ENCODE peak calls at places on chromosomes 13 and 19, in nine cellular contexts. One of them, this sample, is unnamed.

GRCh38 chr13:95502216-95502615 is 50.3 kb upstream of the CLDN10 start:
- DNase-seq in colonic mucosa: no peak
- DNase-seq in mammary epithelial cell: peak
- DNase-seq in fibroblast of lung: no peak
- DNase-seq in GM23248: no peak
- DNase-seq in endodermal cell: no peak
- DNase-seq in K562: no peak
- DNase-seq in astrocyte: no peak
- DNase-seq in Karpas-422: no peak
- DNase-seq in this sample: no peak

GRCh38 chr19:49339364-49340068 is 4.3 kb downstream of the CD37 start:
- DNase-seq in colonic mucosa: peak
- DNase-seq in mammary epithelial cell: peak
- DNase-seq in fibroblast of lung: peak
- DNase-seq in GM23248: peak
- DNase-seq in endodermal cell: peak
- DNase-seq in K562: peak
- DNase-seq in astrocyte: peak
- DNase-seq in Karpas-422: peak
- DNase-seq in this sample: peak

GRCh38 chr13:29621841-29622240 is 26.4 kb upstream of the SLC7A1 start:
- DNase-seq in colonic mucosa: no peak
- DNase-seq in mammary epithelial cell: no peak
- DNase-seq in fibroblast of lung: no peak
- DNase-seq in GM23248: peak
- DNase-seq in endodermal cell: no peak
- DNase-seq in K562: no peak
- DNase-seq in astrocyte: peak
- DNase-seq in Karpas-422: no peak
- DNase-seq in this sample: no peak

GRCh38 chr13:67437246-67437645 is 207.1 kb upstream of the PCDH9 start:
- DNase-seq in colonic mucosa: no peak
- DNase-seq in mammary epithelial cell: no peak
- DNase-seq in fibroblast of lung: no peak
- DNase-seq in GM23248: no peak
- DNase-seq in endodermal cell: no peak
- DNase-seq in K562: no peak
- DNase-seq in astrocyte: no peak
- DNase-seq in Karpas-422: no peak
- DNase-seq in this sample: no peak

GRCh38 chr19:31675187-31675913 is 326.1 kb upstream of the TSHZ3 start:
- DNase-seq in colonic mucosa: no peak
- DNase-seq in mammary epithelial cell: peak
- DNase-seq in fibroblast of lung: peak
- DNase-seq in GM23248: peak
- DNase-seq in endodermal cell: no peak
- DNase-seq in K562: no peak
- DNase-seq in astrocyte: peak
- DNase-seq in Karpas-422: no peak
- DNase-seq in this sample: no peak

GRCh38 chr13:44667950-44668349 is 91.8 kb upstream of the TSC22D1 start:
- DNase-seq in colonic mucosa: no peak
- DNase-seq in mammary epithelial cell: no peak
- DNase-seq in fibroblast of lung: peak
- DNase-seq in GM23248: peak
- DNase-seq in endodermal cell: no peak
- DNase-seq in K562: no peak
- DNase-seq in astrocyte: peak
- DNase-seq in Karpas-422: no peak
- DNase-seq in this sample: no peak

GRCh38 chr13:38804061-38804460 is 117.2 kb downstream of the FREM2 start:
- DNase-seq in colonic mucosa: no peak
- DNase-seq in mammary epithelial cell: no peak
- DNase-seq in fibroblast of lung: no peak
- DNase-seq in GM23248: no peak
- DNase-seq in endodermal cell: no peak
- DNase-seq in K562: no peak
- DNase-seq in astrocyte: no peak
- DNase-seq in Karpas-422: no peak
- DNase-seq in this sample: no peak

GRCh38 chr19:49553451-49554271 is 25.9 kb downstream of the RCN3 start:
- DNase-seq in colonic mucosa: peak
- DNase-seq in mammary epithelial cell: peak
- DNase-seq in fibroblast of lung: no peak
- DNase-seq in GM23248: peak
- DNase-seq in endodermal cell: no peak
- DNase-seq in K562: no peak
- DNase-seq in astrocyte: peak
- DNase-seq in Karpas-422: peak
- DNase-seq in this sample: no peak

GRCh38 chr19:37303591-37304171 is 67.2 kb upstream of the ZNF527 start:
- DNase-seq in colonic mucosa: no peak
- DNase-seq in mammary epithelial cell: no peak
- DNase-seq in fibroblast of lung: peak
- DNase-seq in GM23248: no peak
- DNase-seq in endodermal cell: no peak
- DNase-seq in K562: no peak
- DNase-seq in astrocyte: no peak
- DNase-seq in Karpas-422: no peak
- DNase-seq in this sample: no peak

GRCh38 chr13:48950507-48950886 is 25.2 kb upstream of the FNDC3A start:
- DNase-seq in colonic mucosa: no peak
- DNase-seq in mammary epithelial cell: peak
- DNase-seq in fibroblast of lung: peak
- DNase-seq in GM23248: peak
- DNase-seq in endodermal cell: no peak
- DNase-seq in K562: no peak
- DNase-seq in astrocyte: peak
- DNase-seq in Karpas-422: no peak
- DNase-seq in this sample: no peak

GRCh38 chr13:43981091-43981490 is 101.4 kb downstream of the LACC1 start:
- DNase-seq in colonic mucosa: no peak
- DNase-seq in mammary epithelial cell: no peak
- DNase-seq in fibroblast of lung: no peak
- DNase-seq in GM23248: no peak
- DNase-seq in endodermal cell: peak
- DNase-seq in K562: peak
- DNase-seq in astrocyte: no peak
- DNase-seq in Karpas-422: peak
- DNase-seq in this sample: peak

GRCh38 chr13:90867336-90867683 is 480.2 kb upstream of the MIR17HG start:
- DNase-seq in colonic mucosa: peak
- DNase-seq in mammary epithelial cell: peak
- DNase-seq in fibroblast of lung: peak
- DNase-seq in GM23248: peak
- DNase-seq in endodermal cell: peak
- DNase-seq in K562: peak
- DNase-seq in astrocyte: peak
- DNase-seq in Karpas-422: peak
- DNase-seq in this sample: peak

GRCh38 chr13:32150239-32150638 is 118.7 kb downstream of the FRY start:
- DNase-seq in colonic mucosa: no peak
- DNase-seq in mammary epithelial cell: no peak
- DNase-seq in fibroblast of lung: peak
- DNase-seq in GM23248: peak
- DNase-seq in endodermal cell: no peak
- DNase-seq in K562: no peak
- DNase-seq in astrocyte: no peak
- DNase-seq in Karpas-422: no peak
- DNase-seq in this sample: no peak

GRCh38 chr13:32147193-32147592 is 115.6 kb downstream of the FRY start:
- DNase-seq in colonic mucosa: no peak
- DNase-seq in mammary epithelial cell: no peak
- DNase-seq in fibroblast of lung: no peak
- DNase-seq in GM23248: no peak
- DNase-seq in endodermal cell: no peak
- DNase-seq in K562: no peak
- DNase-seq in astrocyte: no peak
- DNase-seq in Karpas-422: no peak
- DNase-seq in this sample: no peak

GRCh38 chr13:32147976-32148375 is 116.4 kb downstream of the FRY start:
- DNase-seq in colonic mucosa: no peak
- DNase-seq in mammary epithelial cell: no peak
- DNase-seq in fibroblast of lung: no peak
- DNase-seq in GM23248: no peak
- DNase-seq in endodermal cell: no peak
- DNase-seq in K562: no peak
- DNase-seq in astrocyte: no peak
- DNase-seq in Karpas-422: no peak
- DNase-seq in this sample: no peak

GRCh38 chr13:32153056-32153455 is 121.5 kb downstream of the FRY start:
- DNase-seq in colonic mucosa: no peak
- DNase-seq in mammary epithelial cell: peak
- DNase-seq in fibroblast of lung: peak
- DNase-seq in GM23248: peak
- DNase-seq in endodermal cell: no peak
- DNase-seq in K562: no peak
- DNase-seq in astrocyte: peak
- DNase-seq in Karpas-422: no peak
- DNase-seq in this sample: no peak

DNA sequence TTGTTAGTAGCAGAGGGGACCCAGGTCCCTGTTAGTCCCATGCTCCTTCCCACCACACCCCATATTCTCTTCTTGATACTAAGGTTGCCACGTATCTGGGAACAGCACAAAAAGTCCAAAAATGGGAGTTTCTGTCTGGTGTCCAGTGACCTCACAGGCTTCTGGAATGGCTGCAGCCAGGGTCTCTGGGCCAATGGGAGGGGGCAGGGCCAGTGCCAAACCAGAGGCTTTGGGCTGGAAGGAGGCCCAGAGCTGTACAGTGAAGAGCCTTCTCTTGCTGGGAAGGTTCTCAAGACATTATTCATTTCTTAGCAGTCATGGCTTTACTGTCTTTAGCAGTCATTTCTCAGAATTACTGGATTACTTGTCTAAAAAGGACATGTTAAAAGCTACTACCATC is 119.2 kb downstream of the FRY start:
- DNase-seq in colonic mucosa: peak
- DNase-seq in mammary epithelial cell: no peak
- DNase-seq in fibroblast of lung: peak
- DNase-seq in GM23248: peak
- DNase-seq in endodermal cell: no peak
- DNase-seq in K562: no peak
- DNase-seq in astrocyte: peak
- DNase-seq in Karpas-422: no peak
- DNase-seq in this sample: no peak
- H3K9ac ChIP-seq in colonic mucosa: no peak
- H3K9ac ChIP-seq in mammary epithelial cell: no peak
- H3K9ac ChIP-seq in fibroblast of lung: no peak
- H3K9ac ChIP-seq in GM23248: no peak
- H3K9ac ChIP-seq in endodermal cell: no peak
- H3K9ac ChIP-seq in K562: no peak
- H3K9ac ChIP-seq in astrocyte: no peak
- H3K9ac ChIP-seq in Karpas-422: no peak
- H3K9ac ChIP-seq in this sample: no peak

GRCh38 chr19:43739836-43740235 is 14.9 kb downstream of the SMG9 start:
- DNase-seq in colonic mucosa: peak
- DNase-seq in mammary epithelial cell: peak
- DNase-seq in fibroblast of lung: no peak
- DNase-seq in GM23248: no peak
- DNase-seq in endodermal cell: no peak
- DNase-seq in K562: no peak
- DNase-seq in astrocyte: no peak
- DNase-seq in Karpas-422: no peak
- DNase-seq in this sample: no peak
- H3K9ac ChIP-seq in colonic mucosa: peak
- H3K9ac ChIP-seq in mammary epithelial cell: peak
- H3K9ac ChIP-seq in fibroblast of lung: no peak
- H3K9ac ChIP-seq in GM23248: no peak
- H3K9ac ChIP-seq in endodermal cell: no peak
- H3K9ac ChIP-seq in K562: no peak
- H3K9ac ChIP-seq in astrocyte: no peak
- H3K9ac ChIP-seq in Karpas-422: no peak
- H3K9ac ChIP-seq in this sample: no peak

DNA sequence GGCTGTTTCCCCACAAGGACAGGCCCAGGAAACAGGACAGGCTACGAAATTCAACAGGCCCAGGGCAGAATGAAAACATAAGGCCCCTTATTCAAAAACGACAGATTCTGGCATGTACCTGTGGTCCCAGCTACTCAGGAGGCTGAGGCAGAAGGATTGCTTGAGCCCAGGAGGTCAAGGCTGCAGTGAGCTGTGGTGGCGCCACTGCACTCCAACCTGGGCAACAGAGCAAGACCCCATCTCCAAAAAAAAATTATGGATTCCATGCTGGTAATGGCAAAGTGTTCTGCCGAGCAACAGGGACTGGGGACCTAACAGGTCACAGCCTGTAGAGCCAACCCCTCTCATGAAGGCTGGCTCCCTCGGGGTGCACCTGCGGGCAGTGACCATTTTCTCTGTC is 52.6 kb upstream of the USE1 start:
- DNase-seq in colonic mucosa: no peak
- DNase-seq in mammary epithelial cell: no peak
- DNase-seq in fibroblast of lung: no peak
- DNase-seq in GM23248: no peak
- DNase-seq in endodermal cell: no peak
- DNase-seq in K562: no peak
- DNase-seq in astrocyte: no peak
- DNase-seq in Karpas-422: no peak
- DNase-seq in this sample: no peak
- H3K9ac ChIP-seq in colonic mucosa: no peak
- H3K9ac ChIP-seq in mammary epithelial cell: no peak
- H3K9ac ChIP-seq in fibroblast of lung: no peak
- H3K9ac ChIP-seq in GM23248: no peak
- H3K9ac ChIP-seq in endodermal cell: no peak
- H3K9ac ChIP-seq in K562: no peak
- H3K9ac ChIP-seq in astrocyte: no peak
- H3K9ac ChIP-seq in Karpas-422: no peak
- H3K9ac ChIP-seq in this sample: no peak

GRCh38 chr19:39970424-39970673 is 616 bp upstream of the PSMC4 start:
- DNase-seq in colonic mucosa: no peak
- DNase-seq in mammary epithelial cell: no peak
- DNase-seq in fibroblast of lung: no peak
- DNase-seq in GM23248: no peak
- DNase-seq in endodermal cell: no peak
- DNase-seq in K562: no peak
- DNase-seq in astrocyte: no peak
- DNase-seq in Karpas-422: no peak
- DNase-seq in this sample: no peak

GRCh38 chr19:39969266-39969665 is 1.7 kb upstream of the PSMC4 start:
- DNase-seq in colonic mucosa: peak
- DNase-seq in mammary epithelial cell: peak
- DNase-seq in fibroblast of lung: peak
- DNase-seq in GM23248: peak
- DNase-seq in endodermal cell: no peak
- DNase-seq in K562: peak
- DNase-seq in astrocyte: no peak
- DNase-seq in Karpas-422: no peak
- DNase-seq in this sample: no peak

GRCh38 chr19:39969681-39970423 is 1.1 kb upstream of the PSMC4 start:
- DNase-seq in colonic mucosa: peak
- DNase-seq in mammary epithelial cell: no peak
- DNase-seq in fibroblast of lung: no peak
- DNase-seq in GM23248: no peak
- DNase-seq in endodermal cell: no peak
- DNase-seq in K562: peak
- DNase-seq in astrocyte: no peak
- DNase-seq in Karpas-422: no peak
- DNase-seq in this sample: no peak

GRCh38 chr19:39970674-39971379 is at the start of gene PSMC4:
- DNase-seq in colonic mucosa: peak
- DNase-seq in mammary epithelial cell: peak
- DNase-seq in fibroblast of lung: peak
- DNase-seq in GM23248: peak
- DNase-seq in endodermal cell: peak
- DNase-seq in K562: peak
- DNase-seq in astrocyte: peak
- DNase-seq in Karpas-422: peak
- DNase-seq in this sample: peak

GRCh38 chr19:39971380-39971841 is 446 bp downstream of the PSMC4 start:
- DNase-seq in colonic mucosa: no peak
- DNase-seq in mammary epithelial cell: no peak
- DNase-seq in fibroblast of lung: no peak
- DNase-seq in GM23248: peak
- DNase-seq in endodermal cell: no peak
- DNase-seq in K562: peak
- DNase-seq in astrocyte: no peak
- DNase-seq in Karpas-422: no peak
- DNase-seq in this sample: no peak
- H3K9ac ChIP-seq in colonic mucosa: peak
- H3K9ac ChIP-seq in mammary epithelial cell: peak
- H3K9ac ChIP-seq in fibroblast of lung: peak
- H3K9ac ChIP-seq in GM23248: peak
- H3K9ac ChIP-seq in endodermal cell: peak
- H3K9ac ChIP-seq in K562: peak
- H3K9ac ChIP-seq in astrocyte: peak
- H3K9ac ChIP-seq in Karpas-422: peak
- H3K9ac ChIP-seq in this sample: peak

This sample was measured in NT2/D1.